ENCODE peak calls at places on chromosomes 1 and 21, in eight cellular contexts. W, E, H, F, X, O, A and P are unnamed samples. For H3K9me3, the result is how much of the 10 kb centered on the place peaks cover.

GRCh38 chr1:160131803-160132565 is 16.4 kb downstream of the ATP1A2 start:
- DNase-seq in H (no peak), F (no peak), X (no peak), W (no peak), A (peak), O (no peak), E (peak), P (peak)

GRCh38 chr21:36423772-36424433 is 38.7 kb downstream of the CHAF1B start:
- DNase-seq in O (no peak), E (no peak), F (no peak), H (no peak), W (no peak), X (no peak), A (no peak), P (no peak)

GRCh38 chr1:54207287-54207686 is 7.3 kb downstream of the MRPL37 start:
- DNase-seq in F (no peak), E (no peak), H (no peak), X (no peak), O (no peak), W (no peak), A (no peak), P (no peak)

GRCh38 chr1:45942411-45942810 is 139.0 kb downstream of the MAST2 start:
- DNase-seq in F (no peak), W (no peak), X (no peak), A (no peak), O (no peak), E (no peak), H (no peak), P (no peak)

GRCh38 chr1:160291248-160292220 is 6.6 kb upstream of the PEX19 start:
- DNase-seq in H (peak), X (no peak), O (peak), A (peak), F (peak), W (peak), E (peak), P (peak)

GRCh38 chr1:162549001-162549400 is 12.5 kb upstream of the UAP1 start:
- DNase-seq in A (no peak), O (no peak), X (no peak), H (no peak), E (no peak), F (no peak), W (no peak), P (no peak)

GRCh38 chr1:41714613-41715389 is 203.9 kb downstream of the HIVEP3 start:
- DNase-seq in W (no peak), H (no peak), E (no peak), F (no peak), X (no peak), A (no peak), O (no peak), P (no peak)

GRCh38 chr1:220391426-220391825 is 119.2 kb upstream of the RAB3GAP2 start:
- DNase-seq in A (no peak), O (no peak), W (no peak), H (no peak), X (no peak), E (no peak), F (no peak), P (no peak)

GRCh38 chr1:101150266-101150665 is 86.6 kb upstream of the S1PR1 start:
- DNase-seq in F (no peak), W (no peak), A (no peak), H (no peak), O (no peak), E (no peak), X (no peak), P (no peak)

GRCh38 chr1:1437904-1438376 is 2.5 kb downstream of the VWA1 start:
- DNase-seq in H (no peak), E (peak), W (peak), F (no peak), A (no peak), X (no peak), O (no peak), P (no peak)

GRCh38 chr1:204192589-204193352 is 3.5 kb downstream of the KISS1 start:
- DNase-seq in H (no peak), E (no peak), O (no peak), W (no peak), F (no peak), A (no peak), X (no peak), P (no peak)

GRCh38 chr1:184437306-184437705 is 50.5 kb downstream of the C1orf21 start:
- DNase-seq in O (no peak), X (no peak), F (no peak), H (no peak), W (no peak), A (no peak), E (peak), P (no peak)

GRCh38 chr1:159990005-159990404 is 36.0 kb upstream of the SLAMF9 start:
- DNase-seq in H (no peak), X (no peak), O (peak), A (no peak), W (no peak), F (no peak), E (no peak), P (no peak)

GRCh38 chr21:38913120-38913975 is 107.6 kb downstream of the ETS2 start:
- DNase-seq in W (peak), O (peak), H (peak), A (peak), X (no peak), E (peak), F (peak), P (peak)

GRCh38 chr1:183635606-183636333 is at the start of gene ARPC5:
- DNase-seq in O (peak), H (peak), F (peak), E (peak), W (peak), X (peak), A (peak), P (peak)

GRCh38 chr1:20035114-20035513 is 34.9 kb upstream of the PLA2G5 start:
- DNase-seq in X (no peak), W (no peak), H (no peak), E (no peak), O (no peak), A (no peak), F (no peak), P (no peak)

GRCh38 chr1:157992813-157993178 is 649 bp upstream of the KIRREL1 start:
- DNase-seq in F (no peak), X (no peak), E (no peak), H (no peak), A (no peak), O (no peak), W (no peak), P (no peak)

GRCh38 chr1:37809942-37810341 is 1.9 kb upstream of the YRDC start:
- DNase-seq in X (no peak), A (no peak), W (no peak), H (no peak), O (no peak), F (no peak), E (no peak), P (no peak)

GRCh38 chr1:96721382-96722160 is at the start of gene PTBP2:
- DNase-seq in X (no peak), O (peak), E (peak), W (peak), A (peak), F (peak), H (peak), P (peak)

GRCh38 chr1:110800079-110800478 is 72.9 kb upstream of the CD53 start:
- DNase-seq in W (no peak), O (no peak), H (no peak), A (no peak), E (no peak), F (no peak), X (no peak), P (no peak)

GRCh38 chr1:108575241-108575850 is 15.4 kb downstream of the EEIG2 start:
- DNase-seq in O (no peak), W (no peak), X (no peak), H (no peak), E (no peak), F (no peak), A (no peak), P (no peak)

GRCh38 chr1:114718661-114719423 is 2.3 kb upstream of the NRAS start:
- DNase-seq in H (no peak), A (no peak), X (no peak), E (no peak), F (no peak), W (no peak), O (no peak), P (no peak)

GRCh38 chr1:164671597-164672327 is 112.8 kb downstream of the PBX1 start:
- DNase-seq in A (no peak), O (no peak), F (no peak), W (no peak), X (no peak), H (no peak), E (no peak), P (no peak)

GRCh38 chr21:46159390-46159789 is 4.0 kb upstream of the FTCD start:
- DNase-seq in F (no peak), E (peak), A (peak), X (no peak), O (no peak), W (no peak), H (no peak), P (no peak)

GRCh38 chr1:154803203-154803920 is 66.7 kb downstream of the KCNN3 start:
- DNase-seq in A (no peak), F (no peak), W (no peak), O (no peak), H (no peak), E (no peak), X (no peak), P (no peak)

GRCh38 chr1:201406831-201407406 is 7.8 kb upstream of the LAD1 start:
- DNase-seq in E (peak), F (no peak), O (no peak), W (no peak), A (no peak), H (no peak), X (no peak), P (no peak)

GRCh38 chr1:11769274-11769673 is 7.3 kb downstream of the C1orf167 start:
- DNase-seq in F (no peak), H (no peak), W (no peak), A (no peak), O (no peak), E (no peak), X (no peak), P (no peak)

GRCh38 chr1:93798301-93798700 is 80.7 kb downstream of the DNTTIP2 start:
- DNase-seq in X (no peak), E (no peak), A (no peak), H (no peak), W (no peak), F (no peak), O (no peak), P (no peak)

GRCh38 chr1:11059166-11059989 is 440 bp downstream of the SRM start:
- DNase-seq in H (no peak), A (no peak), F (no peak), O (no peak), W (peak), E (no peak), X (no peak), P (no peak)

GRCh38 chr1:119047040-119047438 is 58.9 kb upstream of the TBX15 start:
- DNase-seq in E (no peak), H (no peak), O (no peak), A (no peak), X (no peak), W (no peak), F (no peak), P (no peak)

GRCh38 chr1:7771673-7772299 is 690 bp downstream of the VAMP3 start:
- DNase-seq in A (no peak), F (no peak), W (no peak), H (no peak), X (no peak), E (no peak), O (no peak), P (no peak)

GRCh38 chr1:43454270-43455011 is 710 bp upstream of the HYI start:
- DNase-seq in F (peak), A (peak), W (peak), H (peak), X (peak), E (peak), O (peak), P (no peak)

GRCh38 chr1:154784416-154784815 is 85.7 kb downstream of the KCNN3 start:
- DNase-seq in A (peak), W (no peak), O (no peak), E (no peak), X (no peak), F (no peak), H (peak), P (peak)

GRCh38 chr1:201740086-201740541 is 88.8 kb upstream of the IPO9 start:
- DNase-seq in F (no peak), E (no peak), O (no peak), X (no peak), H (no peak), A (no peak), W (no peak), P (no peak)

GRCh38 chr1:64357376-64357775 is 112.6 kb upstream of the CACHD1 start:
- DNase-seq in A (no peak), F (no peak), X (no peak), H (no peak), W (no peak), E (no peak), O (peak), P (no peak)

GRCh38 chr1:228901936-228902681 is 166.8 kb downstream of the RHOU start:
- DNase-seq in A (no peak), E (no peak), F (no peak), H (no peak), O (peak), W (no peak), X (no peak), P (peak)

DNA sequence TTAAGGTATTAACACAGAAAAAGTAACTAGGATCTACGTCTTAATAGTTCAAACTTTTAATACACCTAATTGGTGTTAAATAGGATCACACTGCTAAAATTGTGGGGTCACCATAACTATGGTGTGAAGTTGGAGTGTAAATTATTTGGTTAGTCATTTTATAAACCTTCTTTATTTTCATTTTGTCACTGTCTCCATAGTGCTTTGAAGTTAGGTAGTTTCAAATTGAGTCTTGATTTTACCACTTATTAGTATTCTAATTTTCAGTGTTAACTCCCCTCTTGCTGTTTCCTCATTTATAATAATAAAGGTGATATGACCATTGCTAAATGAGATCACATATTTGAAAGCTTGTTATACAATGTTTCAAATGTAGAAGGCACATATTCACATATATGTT is 738.1 kb upstream of the CHRM3 start:
- DNase-seq in E (no peak), W (no peak), A (no peak), H (no peak), X (no peak), F (no peak), O (no peak), P (no peak)
- H3K4me3 ChIP-seq in E (no peak), W (no peak), A (no peak), H (no peak), X (no peak), F (no peak), O (no peak), P (no peak)

GRCh38 chr21:44822484-44823178 is 4.8 kb upstream of the SUMO3 start:
- DNase-seq in O (no peak), A (no peak), X (no peak), E (no peak), W (no peak), F (no peak), H (no peak), P (no peak)
- H3K9me3 ChIP-seq in O (under half), A (under half), X (half or more), E (under half), W (under half), F (under half), H (under half), P (under half)

GRCh38 chr1:246214708-246215504 is 292.2 kb downstream of the SMYD3 start:
- DNase-seq in A (peak), H (no peak), E (no peak), F (no peak), O (no peak), X (no peak), W (peak), P (no peak)
- TF ChIP-seq POLR2AphosphoS5 in A (no peak), H (no peak), E (no peak), F (no peak), O (peak), X (no peak), W (peak), P (peak)

DNA sequence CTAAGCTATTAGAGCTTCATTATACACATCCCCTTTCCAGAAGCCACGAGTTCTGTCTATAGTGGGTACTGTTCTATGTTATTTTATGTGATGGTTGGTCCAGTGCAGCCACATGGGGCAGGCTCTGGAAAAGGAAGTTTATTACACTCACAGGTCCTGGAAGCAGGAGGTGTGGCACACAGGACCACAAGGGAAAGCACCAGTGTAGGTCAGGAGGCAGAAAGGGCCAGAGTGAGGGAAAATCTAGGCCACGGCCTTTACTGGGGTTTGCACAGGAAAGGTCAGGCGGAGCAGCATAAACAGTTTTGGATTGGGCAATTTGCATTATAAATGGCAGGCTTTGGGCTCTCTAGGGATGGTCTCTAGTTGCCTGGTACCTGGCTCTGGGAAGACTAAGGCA is 21.8 kb upstream of the CNIH3 start:
- DNase-seq in E (no peak), F (no peak), H (no peak), W (no peak), X (no peak), A (no peak), O (peak), P (no peak)
- H3K4me3 ChIP-seq in E (no peak), F (no peak), H (no peak), W (no peak), X (no peak), A (no peak), O (no peak), P (no peak)